ENCODE peak calls at places on chromosomes 4 and X, in four cellular contexts. One of them, this sample, is unnamed.

GRCh38 chr4:26916195-26916594 is 55.6 kb downstream of the STIM2 start:
- DNase-seq in HepG2: no peak
- DNase-seq in H1: no peak
- DNase-seq in K562: no peak
- DNase-seq in this sample: no peak

GRCh38 chr4:94571301-94571700 is 119.6 kb downstream of the PDLIM5 start:
- DNase-seq in H1: no peak
- DNase-seq in K562: no peak
- DNase-seq in HepG2: no peak
- DNase-seq in this sample: no peak

GRCh38 chrX:132676561-132677186 is 187.8 kb upstream of the MBNL3 start:
- DNase-seq in HepG2: no peak
- DNase-seq in H1: no peak
- DNase-seq in K562: no peak
- DNase-seq in this sample: no peak

GRCh38 chr4:156977435-156978160 is 6.0 kb upstream of the PDGFC start:
- DNase-seq in H1: no peak
- DNase-seq in K562: no peak
- DNase-seq in HepG2: no peak
- DNase-seq in this sample: no peak

GRCh38 chr4:108166441-108167315 is 2.1 kb downstream of the LEF1 start:
- DNase-seq in H1: no peak
- DNase-seq in HepG2: peak; percentile 10
- DNase-seq in K562: peak; percentile 69
- DNase-seq in this sample: no peak

GRCh38 chr4:144615182-144615581 is 30.8 kb upstream of the HHIP start:
- DNase-seq in HepG2: no peak
- DNase-seq in K562: no peak
- DNase-seq in H1: no peak
- DNase-seq in this sample: no peak

GRCh38 chr4:155405059-155405458 is 28.3 kb upstream of the MAP9 start:
- DNase-seq in HepG2: no peak
- DNase-seq in K562: no peak
- DNase-seq in H1: no peak
- DNase-seq in this sample: no peak

GRCh38 chr4:102311912-102312311 is 33.4 kb downstream of the SLC39A8 start:
- DNase-seq in K562: no peak
- DNase-seq in HepG2: no peak
- DNase-seq in H1: no peak
- DNase-seq in this sample: no peak

GRCh38 chr4:25872851-25873631 is 10.3 kb upstream of the SEL1L3 start:
- DNase-seq in H1: no peak
- DNase-seq in HepG2: no peak
- DNase-seq in K562: no peak
- DNase-seq in this sample: no peak

GRCh38 chr4:185344743-185345538 is 50.8 kb downstream of the LRP2BP start:
- DNase-seq in HepG2: no peak
- DNase-seq in K562: no peak
- DNase-seq in H1: no peak
- DNase-seq in this sample: no peak

GRCh38 chr4:8285143-8285975 is 15.8 kb downstream of the HTRA3 start:
- DNase-seq in K562: no peak
- DNase-seq in H1: no peak
- DNase-seq in HepG2: no peak
- DNase-seq in this sample: no peak

GRCh38 chrX:5746231-5746630 is 482.4 kb downstream of the NLGN4X start:
- DNase-seq in K562: no peak
- DNase-seq in HepG2: no peak
- DNase-seq in H1: no peak
- DNase-seq in this sample: no peak

GRCh38 chr4:108048997-108049396 is 59.3 kb downstream of the HADH start:
- DNase-seq in HepG2: no peak
- DNase-seq in K562: no peak
- DNase-seq in H1: no peak
- DNase-seq in this sample: no peak

GRCh38 chr4:48635310-48635709 is 144.8 kb downstream of the FRYL start:
- DNase-seq in H1: no peak
- DNase-seq in HepG2: peak; percentile 9
- DNase-seq in K562: no peak
- DNase-seq in this sample: peak; percentile 38

GRCh38 chrX:40012800-40013682 is 84.7 kb downstream of the BCOR start:
- DNase-seq in H1: no peak
- DNase-seq in K562: peak; percentile 81
- DNase-seq in HepG2: peak; percentile 67
- DNase-seq in this sample: no peak

GRCh38 chrX:101163166-101163565 is 56.4 kb upstream of the DRP2 start:
- DNase-seq in HepG2: no peak
- DNase-seq in H1: no peak
- DNase-seq in K562: no peak
- DNase-seq in this sample: no peak

GRCh38 chrX:15675490-15675921 is 10.9 kb upstream of the CLTRN start:
- DNase-seq in HepG2: no peak
- DNase-seq in K562: peak; percentile 74
- DNase-seq in H1: no peak
- DNase-seq in this sample: peak; percentile 70

GRCh38 chr4:7068883-7069282 is 1.0 kb upstream of the GRPEL1 start:
- DNase-seq in H1: no peak
- DNase-seq in K562: peak; percentile 53
- DNase-seq in HepG2: no peak
- DNase-seq in this sample: no peak

GRCh38 chr4:26431461-26432165 is 58.7 kb downstream of the CCKAR start:
- DNase-seq in K562: no peak
- DNase-seq in HepG2: no peak
- DNase-seq in H1: no peak
- DNase-seq in this sample: no peak

GRCh38 chrX:15438332-15438731 is 54.1 kb upstream of the VEGFD start:
- DNase-seq in HepG2: no peak
- DNase-seq in K562: no peak
- DNase-seq in H1: no peak
- DNase-seq in this sample: no peak

GRCh38 chrX:47556045-47556623 is 4.9 kb upstream of the ARAF start:
- DNase-seq in H1: peak; percentile 63
- DNase-seq in K562: peak; percentile 80
- DNase-seq in HepG2: no peak
- DNase-seq in this sample: no peak

GRCh38 chr4:85595098-85595775 is 120.3 kb downstream of the ARHGAP24 start:
- DNase-seq in K562: no peak
- DNase-seq in HepG2: no peak
- DNase-seq in H1: no peak
- DNase-seq in this sample: no peak

GRCh38 chr4:53123171-53123570 is 242.7 kb downstream of the SCFD2 start:
- DNase-seq in H1: no peak
- DNase-seq in HepG2: no peak
- DNase-seq in K562: no peak
- DNase-seq in this sample: no peak

GRCh38 chr4:142741995-142742394 is 104.1 kb downstream of the INPP4B start:
- DNase-seq in K562: no peak
- DNase-seq in H1: no peak
- DNase-seq in HepG2: no peak
- DNase-seq in this sample: no peak

GRCh38 chr4:156558365-156559025 is 413.1 kb downstream of the PDGFC start:
- DNase-seq in K562: no peak
- DNase-seq in HepG2: no peak
- DNase-seq in H1: no peak
- DNase-seq in this sample: no peak

GRCh38 chr4:7804759-7805385 is 134.8 kb downstream of the AFAP1 start:
- DNase-seq in HepG2: no peak
- DNase-seq in H1: no peak
- DNase-seq in K562: no peak
- DNase-seq in this sample: no peak

GRCh38 chrX:152821145-152821765 is 9.3 kb downstream of the CETN2 start:
- DNase-seq in K562: peak; percentile 53
- DNase-seq in HepG2: peak; percentile 23
- DNase-seq in H1: peak; percentile 9
- DNase-seq in this sample: peak; percentile 18

GRCh38 chrX:71052721-71053120 is 15.4 kb downstream of the SNX12 start:
- DNase-seq in H1: no peak
- DNase-seq in K562: no peak
- DNase-seq in HepG2: no peak
- DNase-seq in this sample: no peak

DNA sequence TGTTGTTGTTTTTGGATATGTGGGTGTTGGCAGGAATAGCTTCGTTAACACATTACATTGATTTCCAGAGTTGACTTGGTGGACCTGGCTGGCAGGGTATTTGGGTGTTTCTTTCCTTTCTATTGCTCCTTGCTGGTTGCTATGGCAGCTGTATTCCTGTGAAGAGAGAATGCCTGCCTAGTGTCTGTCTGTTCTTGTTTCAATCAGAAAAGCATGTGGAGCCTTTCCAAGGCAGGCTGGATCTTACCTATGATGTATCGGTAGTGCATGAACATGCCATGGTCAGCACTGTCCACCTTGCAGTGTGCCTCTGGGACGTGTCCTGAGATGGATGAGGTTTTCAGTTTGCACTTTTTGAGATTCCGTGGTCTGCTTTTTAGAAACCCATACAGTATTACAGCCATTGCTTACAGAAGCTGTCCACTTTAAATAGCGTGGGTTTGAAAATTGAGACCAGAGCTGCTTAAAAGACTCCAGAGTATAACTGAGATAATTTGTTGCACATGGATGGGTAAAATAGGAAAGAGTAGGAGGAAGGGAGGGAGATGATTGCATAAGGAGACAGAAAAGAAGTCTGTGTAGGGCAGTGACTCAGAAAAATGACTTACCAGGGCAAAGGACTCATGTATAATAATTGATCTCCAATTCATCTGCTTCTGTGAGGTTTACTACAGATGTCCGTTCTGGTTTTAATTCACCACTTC is 20.0 kb upstream of the AADAT start:
- DNase-seq in K562: no peak
- DNase-seq in H1: no peak
- DNase-seq in HepG2: no peak
- DNase-seq in this sample: no peak
- TF ChIP-seq FOSL1 in K562: no peak
- TF ChIP-seq FOSL1 in H1: no peak
- TF ChIP-seq FOSL1 in HepG2: no peak
- TF ChIP-seq FOSL1 in this sample: no peak

DNA sequence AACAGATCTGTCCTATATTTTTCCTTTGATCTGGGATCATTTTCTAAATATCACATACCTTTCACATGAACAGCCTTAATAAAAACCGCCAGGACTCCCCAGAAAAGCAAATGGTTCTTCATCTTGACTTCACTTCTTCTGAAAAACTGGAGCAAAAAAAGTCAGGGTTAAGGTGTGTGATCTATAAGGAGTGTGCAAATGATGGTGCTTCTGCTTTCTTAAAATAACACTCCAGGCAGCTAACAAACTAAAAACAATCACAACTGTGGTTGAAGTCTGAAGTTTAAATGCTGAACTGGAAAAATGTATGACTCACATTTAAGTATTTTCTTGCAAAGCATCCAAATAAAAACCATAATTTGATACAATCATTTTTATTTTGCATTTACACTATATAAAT is at the start of gene JCHAIN:
- DNase-seq in H1: no peak
- DNase-seq in HepG2: no peak
- DNase-seq in K562: no peak
- DNase-seq in this sample: no peak
- TF ChIP-seq CEBPB in H1: no peak
- TF ChIP-seq CEBPB in HepG2: no peak
- TF ChIP-seq CEBPB in K562: no peak
- TF ChIP-seq CEBPB in this sample: no peak

GRCh38 chr4:5341151-5341925 is 290.1 kb downstream of the STK32B start:
- DNase-seq in H1: no peak
- DNase-seq in K562: no peak
- DNase-seq in HepG2: no peak
- DNase-seq in this sample: no peak
- TF ChIP-seq FOSL1 in H1: no peak
- TF ChIP-seq FOSL1 in K562: no peak
- TF ChIP-seq FOSL1 in HepG2: no peak
- TF ChIP-seq FOSL1 in this sample: no peak

GRCh38 chrX:136767104-136767941 is 13.4 kb downstream of the ARHGEF6 start:
- DNase-seq in H1: peak; percentile 2
- DNase-seq in K562: peak; percentile 71
- DNase-seq in HepG2: peak; percentile 1
- DNase-seq in this sample: no peak
- TF ChIP-seq CEBPB in H1: no peak
- TF ChIP-seq CEBPB in K562: no peak
- TF ChIP-seq CEBPB in HepG2: no peak
- TF ChIP-seq CEBPB in this sample: no peak

GRCh38 chr4:80096175-80096850 is 23.3 kb upstream of the ANTXR2 start:
- DNase-seq in H1: no peak
- DNase-seq in K562: no peak
- DNase-seq in HepG2: no peak
- DNase-seq in this sample: no peak
- TF ChIP-seq FOSL1 in H1: no peak
- TF ChIP-seq FOSL1 in K562: no peak
- TF ChIP-seq FOSL1 in HepG2: no peak
- TF ChIP-seq FOSL1 in this sample: no peak

DNA sequence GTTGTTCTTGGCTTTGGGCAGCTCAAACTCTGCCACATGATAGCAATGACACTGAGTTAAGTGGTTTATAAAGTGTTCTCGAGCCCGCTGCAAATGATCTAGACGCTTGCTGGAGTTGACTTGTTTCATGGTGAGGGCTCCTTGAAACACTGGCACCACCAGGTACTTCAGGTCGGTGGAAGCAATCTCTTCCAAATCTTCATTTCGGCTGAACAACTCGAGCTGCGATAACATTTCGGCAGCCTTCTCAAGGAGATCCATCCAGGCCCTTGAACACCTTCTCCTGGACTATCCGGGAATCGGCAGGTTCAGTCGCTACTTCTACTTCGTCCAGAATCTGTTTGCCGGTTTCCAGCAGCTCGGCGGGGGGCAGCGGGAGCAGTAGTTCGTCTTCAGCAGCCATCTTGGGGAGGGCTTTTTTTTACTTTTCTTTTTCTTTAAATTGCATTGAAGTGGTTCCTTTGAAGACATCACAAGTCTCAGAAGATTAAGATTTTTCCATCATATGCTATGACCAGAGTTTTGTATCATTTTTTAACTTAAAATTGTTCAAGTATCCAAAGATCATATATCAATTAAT is 28.0 kb downstream of the HNRNPDL start:
- DNase-seq in H1: no peak
- DNase-seq in HepG2: no peak
- DNase-seq in K562: no peak
- DNase-seq in this sample: no peak
- TF ChIP-seq CEBPB in H1: no peak
- TF ChIP-seq CEBPB in HepG2: no peak
- TF ChIP-seq CEBPB in K562: no peak
- TF ChIP-seq CEBPB in this sample: no peak

DNA sequence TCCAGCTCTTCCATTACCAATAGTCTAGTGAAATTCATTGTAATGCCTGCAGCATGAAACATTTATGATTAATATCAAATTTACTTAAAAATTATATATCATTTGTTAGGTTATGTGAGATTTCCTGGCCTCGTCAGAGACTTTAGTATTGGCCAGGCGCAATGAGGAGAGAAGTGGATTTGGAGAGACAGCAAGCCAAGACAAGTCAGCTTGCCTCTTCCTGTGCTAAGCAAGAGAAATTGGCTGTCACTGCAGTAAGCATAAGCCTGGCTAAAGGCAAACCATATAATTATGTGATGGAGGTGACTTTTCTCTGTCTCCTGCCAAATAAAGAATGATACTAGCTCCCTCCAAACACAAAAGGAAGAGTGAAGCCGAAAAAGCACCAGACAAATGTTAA is 2246.1 kb downstream of the ARAP2 start:
- DNase-seq in K562: no peak
- DNase-seq in HepG2: no peak
- DNase-seq in H1: no peak
- DNase-seq in this sample: no peak
- TF ChIP-seq FOSL1 in K562: no peak
- TF ChIP-seq FOSL1 in HepG2: no peak
- TF ChIP-seq FOSL1 in H1: no peak
- TF ChIP-seq FOSL1 in this sample: no peak

GRCh38 chrX:12970691-12971202 is 4.2 kb upstream of the TMSB4X start:
- DNase-seq in HepG2: peak; percentile 27
- DNase-seq in H1: no peak
- DNase-seq in K562: peak; percentile 54
- DNase-seq in this sample: no peak
- TF ChIP-seq CEBPB in HepG2: no peak
- TF ChIP-seq CEBPB in H1: no peak
- TF ChIP-seq CEBPB in K562: no peak
- TF ChIP-seq CEBPB in this sample: no peak